ENCODE peak calls at places on chromosomes 6 and 20, in ten cellular contexts. T, N, A, W, V, I, E, J, M and F are unnamed samples. For H3K27me3, the result is how much of the 10 kb centered on the place peaks cover.

GRCh38 chr6:34004706-34005105 is 141.2 kb downstream of the GRM4 start:
- DNase-seq in T (no peak), N (no peak), A (no peak), W (no peak), V (no peak), I (peak), E (no peak), J (no peak), M (no peak), F (no peak)

GRCh38 chr6:116370328-116370716 is 425 bp upstream of the DSE start:
- DNase-seq in T (no peak), N (no peak), A (no peak), W (peak), V (no peak), I (no peak), E (no peak), J (no peak), M (no peak), F (peak)

GRCh38 chr6:36615018-36615761 is 21.0 kb downstream of the SRSF3 start:
- DNase-seq in T (peak), N (peak), A (no peak), W (peak), V (peak), I (no peak), E (peak), J (peak), M (peak), F (peak)

GRCh38 chr20:36273414-36274247 is 32.5 kb upstream of the DLGAP4 start:
- DNase-seq in T (peak), N (peak), A (peak), W (peak), V (no peak), I (no peak), E (no peak), J (no peak), M (no peak), F (no peak)

GRCh38 chr6:38350882-38351281 is 288.8 kb downstream of the BTBD9 start:
- DNase-seq in T (no peak), N (peak), A (no peak), W (no peak), V (no peak), I (no peak), E (no peak), J (no peak), M (no peak), F (no peak)

GRCh38 chr20:42218566-42218965 is 600.4 kb upstream of the CHD6 start:
- DNase-seq in T (no peak), N (no peak), A (no peak), W (no peak), V (no peak), I (no peak), E (no peak), J (no peak), M (no peak), F (no peak)

GRCh38 chr6:119385994-119386393 is 36.4 kb upstream of the MAN1A1 start:
- DNase-seq in T (no peak), N (no peak), A (no peak), W (no peak), V (no peak), I (no peak), E (no peak), J (no peak), M (no peak), F (no peak)

GRCh38 chr6:38470548-38470947 is 169.2 kb downstream of the BTBD9 start:
- DNase-seq in T (no peak), N (no peak), A (no peak), W (no peak), V (no peak), I (no peak), E (no peak), J (no peak), M (no peak), F (no peak)

GRCh38 chr6:25369450-25370086 is 90.4 kb downstream of the CARMIL1 start:
- DNase-seq in T (peak), N (no peak), A (no peak), W (no peak), V (peak), I (peak), E (no peak), J (no peak), M (peak), F (no peak)

GRCh38 chr20:51938557-51939324 is 136.4 kb upstream of the SALL4 start:
- DNase-seq in T (no peak), N (peak), A (no peak), W (no peak), V (no peak), I (no peak), E (no peak), J (no peak), M (no peak), F (no peak)

GRCh38 chr20:46316984-46317684 is 8.8 kb upstream of the CDH22 start:
- DNase-seq in T (peak), N (no peak), A (no peak), W (no peak), V (no peak), I (no peak), E (no peak), J (no peak), M (no peak), F (no peak)

GRCh38 chr6:149012040-149012545 is 265.3 kb downstream of the UST start:
- DNase-seq in T (no peak), N (peak), A (no peak), W (peak), V (no peak), I (no peak), E (no peak), J (no peak), M (no peak), F (no peak)

GRCh38 chr6:100393493-100393892 is 71.2 kb downstream of the SIM1 start:
- DNase-seq in T (no peak), N (no peak), A (no peak), W (no peak), V (no peak), I (no peak), E (no peak), J (no peak), M (no peak), F (no peak)

GRCh38 chr20:40019510-40019909 is 669.5 kb downstream of the MAFB start:
- DNase-seq in T (no peak), N (no peak), A (no peak), W (no peak), V (no peak), I (no peak), E (no peak), J (no peak), M (no peak), F (no peak)

GRCh38 chr6:161575508-161576254 is 301.8 kb upstream of the AGPAT4 start:
- DNase-seq in T (no peak), N (no peak), A (no peak), W (no peak), V (no peak), I (no peak), E (no peak), J (no peak), M (no peak), F (no peak)

GRCh38 chr6:129863664-129864063 is 2.5 kb upstream of the TMEM244 start:
- DNase-seq in T (no peak), N (peak), A (no peak), W (peak), V (no peak), I (no peak), E (no peak), J (no peak), M (no peak), F (no peak)

GRCh38 chr20:3652217-3652616 is 11.0 kb downstream of the GFRA4 start:
- DNase-seq in T (peak), N (no peak), A (no peak), W (no peak), V (no peak), I (peak), E (no peak), J (no peak), M (no peak), F (no peak)

GRCh38 chr6:52213127-52213526 is 27.0 kb downstream of the IL17A start:
- DNase-seq in T (no peak), N (no peak), A (no peak), W (no peak), V (peak), I (no peak), E (no peak), J (no peak), M (no peak), F (no peak)

GRCh38 chr6:73695619-73696421 is at the start of gene CD109:
- DNase-seq in T (peak), N (peak), A (peak), W (peak), V (peak), I (no peak), E (peak), J (no peak), M (peak), F (peak)

GRCh38 chr6:11085758-11086435 is 7.7 kb upstream of the SMIM13 start:
- DNase-seq in T (no peak), N (peak), A (no peak), W (no peak), V (no peak), I (no peak), E (no peak), J (no peak), M (no peak), F (no peak)

GRCh38 chr20:64057628-64058498 is 5.1 kb upstream of the TCEA2 start:
- DNase-seq in T (peak), N (peak), A (peak), W (no peak), V (peak), I (peak), E (no peak), J (peak), M (peak), F (peak)

GRCh38 chr6:56297022-56297995 is 49.9 kb upstream of the COL21A1 start:
- DNase-seq in T (no peak), N (no peak), A (no peak), W (no peak), V (no peak), I (no peak), E (no peak), J (no peak), M (no peak), F (no peak)

GRCh38 chr6:161313940-161314509 is 40.2 kb upstream of the AGPAT4 start:
- DNase-seq in T (no peak), N (no peak), A (no peak), W (no peak), V (no peak), I (no peak), E (no peak), J (no peak), M (no peak), F (no peak)

GRCh38 chr20:47620808-47621805 is 119.4 kb downstream of the NCOA3 start:
- DNase-seq in T (no peak), N (peak), A (no peak), W (peak), V (peak), I (no peak), E (no peak), J (no peak), M (no peak), F (no peak)

GRCh38 chr20:35302421-35303335 is 10.5 kb upstream of the FAM83C start:
- DNase-seq in T (no peak), N (peak), A (no peak), W (no peak), V (no peak), I (no peak), E (no peak), J (no peak), M (no peak), F (no peak)

GRCh38 chr6:13229205-13230085 is 98.9 kb downstream of the TBC1D7 start:
- DNase-seq in T (peak), N (no peak), A (no peak), W (peak), V (peak), I (no peak), E (no peak), J (no peak), M (no peak), F (peak)

GRCh38 chr20:19692685-19693119 is 65.4 kb upstream of the RIN2 start:
- DNase-seq in T (peak), N (peak), A (peak), W (peak), V (peak), I (peak), E (no peak), J (peak), M (peak), F (peak)

GRCh38 chr6:12318749-12319148 is 28.6 kb downstream of the EDN1 start:
- DNase-seq in T (no peak), N (no peak), A (peak), W (no peak), V (no peak), I (no peak), E (no peak), J (no peak), M (no peak), F (no peak)

DNA sequence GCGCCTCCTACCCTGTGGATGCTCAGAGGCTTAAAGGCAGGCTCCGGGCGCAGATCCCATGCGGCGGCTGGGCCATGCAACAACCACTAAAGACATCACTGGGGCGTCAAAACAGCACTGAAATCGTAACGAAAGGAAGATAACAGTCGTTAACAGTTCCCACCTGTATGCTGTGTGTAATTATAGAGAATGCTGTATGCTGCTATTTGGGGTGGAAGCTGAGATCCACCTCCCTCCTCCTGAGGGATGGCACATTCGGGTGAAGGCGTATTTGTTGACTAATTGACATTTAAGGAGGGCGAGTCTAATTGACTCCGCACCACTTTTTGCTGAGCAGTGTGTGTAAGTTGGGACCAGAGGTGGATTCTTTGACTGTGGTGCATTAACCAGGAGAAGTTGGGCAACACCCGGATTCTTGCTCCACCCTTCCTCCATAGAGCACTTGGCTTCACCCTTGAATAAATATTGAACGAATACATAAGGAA is 687 bp downstream of the SLC35A1 start:
- DNase-seq in T (peak), N (peak), A (no peak), W (no peak), V (peak), I (peak), E (no peak), J (no peak), M (peak), F (no peak)
- TF ChIP-seq POLR2A in T (no peak), N (no peak), A (no peak), W (no peak), V (no peak), I (no peak), E (no peak), J (no peak), M (no peak), F (no peak)

DNA sequence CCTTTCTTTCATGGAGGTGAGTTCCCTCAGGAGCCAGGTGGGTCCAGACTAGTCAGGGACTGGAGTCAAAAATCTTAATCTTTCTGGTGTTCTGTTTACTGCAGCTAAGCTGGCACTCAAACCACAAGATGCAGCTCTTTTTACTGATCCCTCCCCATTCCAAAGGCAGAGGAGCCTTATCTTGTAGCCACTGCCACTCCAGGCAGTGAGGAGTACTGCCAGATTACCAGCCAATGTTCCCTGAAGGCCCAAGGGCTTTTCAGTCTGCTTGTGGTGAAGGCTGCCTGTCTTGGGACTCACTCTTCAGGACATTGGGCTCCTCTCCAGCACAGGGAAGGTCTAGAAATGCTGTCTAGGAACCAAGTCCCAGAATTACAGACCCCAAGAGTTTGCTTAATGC is 490.4 kb upstream of the ADGRB3 start:
- DNase-seq in T (no peak), N (no peak), A (no peak), W (no peak), V (no peak), I (no peak), E (no peak), J (no peak), M (no peak), F (no peak)
- H3K27me3 ChIP-seq in T (under half), N (under half), A (under half), W (under half), V (under half), I (under half), E (under half), J (under half), M (under half), F (under half)

GRCh38 chr20:53567379-53567778 is 26.3 kb downstream of the ZNF217 start:
- DNase-seq in T (no peak), N (no peak), A (no peak), W (no peak), V (no peak), I (no peak), E (no peak), J (no peak), M (no peak), F (no peak)
- TF ChIP-seq POLR2A in T (no peak), N (no peak), A (no peak), W (no peak), V (no peak), I (no peak), E (no peak), J (no peak), M (no peak), F (no peak)

GRCh38 chr6:105983763-105984162 is 102.4 kb upstream of the PRDM1 start:
- DNase-seq in T (no peak), N (no peak), A (no peak), W (no peak), V (no peak), I (no peak), E (no peak), J (no peak), M (no peak), F (no peak)
- H3K27me3 ChIP-seq in T (under half), N (under half), A (half or more), W (under half), V (under half), I (half or more), E (under half), J (under half), M (under half), F (under half)